ENCODE peak calls at places on chromosome 22, in nine cellular contexts. C is CD4-positive, alpha-beta T cell; R is OCI-LY7; M is upper lobe of right lung; Q is H1; K is Peyer's patch; Z is heart left ventricle; N is mesothelial cell of epicardium; P is hepatocyte. W is an unnamed sample.

GRCh38 chr22:37128555-37129281 is 19.2 kb upstream of the TMPRSS6 start:
- DNase-seq in Q (no peak), Z (no peak), C (no peak), N (no peak), P (no peak), K (no peak), M (no peak), R (no peak), W (no peak)

GRCh38 chr22:46563381-46564083 is 26.1 kb upstream of the CELSR1 start:
- DNase-seq in C (peak), K (peak), Z (peak), Q (no peak), R (peak), M (peak), N (peak), P (peak), W (peak)

GRCh38 chr22:48785792-48786678 is 1041.6 kb downstream of the BRD1 start:
- DNase-seq in R (no peak), P (no peak), Z (no peak), C (no peak), Q (no peak), N (no peak), K (no peak), M (no peak), W (no peak)

GRCh38 chr22:44728761-44729261 is 23.6 kb upstream of the ARHGAP8 start:
- DNase-seq in R (no peak), N (no peak), C (no peak), Q (no peak), K (no peak), P (no peak), Z (no peak), M (no peak), W (no peak)

GRCh38 chr22:44351685-44352377 is 39.1 kb upstream of the SHISAL1 start:
- DNase-seq in Q (peak), C (no peak), K (no peak), Z (peak), M (no peak), P (peak), R (no peak), N (peak), W (no peak)

GRCh38 chr22:35102663-35103062 is 36.7 kb downstream of the ISX start:
- DNase-seq in Q (peak), C (no peak), K (peak), N (peak), M (no peak), Z (no peak), R (peak), P (peak), W (no peak)

GRCh38 chr22:23305922-23306374 is 125.6 kb downstream of the BCR start:
- DNase-seq in K (no peak), R (no peak), N (no peak), P (peak), M (peak), C (no peak), Z (peak), Q (no peak), W (no peak)

GRCh38 chr22:48800036-48800885 is 1027.4 kb downstream of the BRD1 start:
- DNase-seq in Q (no peak), Z (no peak), K (no peak), M (peak), R (no peak), N (no peak), C (no peak), P (no peak), W (no peak)

GRCh38 chr22:42814215-42814614 is 42.9 kb downstream of the ARFGAP3 start:
- DNase-seq in R (no peak), P (no peak), K (no peak), C (no peak), Q (no peak), Z (no peak), N (no peak), M (no peak), W (no peak)

GRCh38 chr22:30284172-30284571 is 5.1 kb downstream of the CASTOR1 start:
- DNase-seq in Z (no peak), C (no peak), R (no peak), K (no peak), Q (no peak), N (no peak), P (no peak), M (no peak), W (no peak)

GRCh38 chr22:41501209-41501608 is 32.3 kb downstream of the ACO2 start:
- DNase-seq in Z (no peak), Q (no peak), M (no peak), N (no peak), K (no peak), R (peak), P (no peak), C (no peak), W (no peak)
- TF ChIP-seq CTCF in Z (no peak), Q (peak), M (peak), N (no peak), K (no peak), R (peak), P (no peak), C (no peak), W (no peak)

GRCh38 chr22:22103078-22103593 is 120.5 kb upstream of the TOP3B start:
- DNase-seq in Q (no peak), K (no peak), M (no peak), P (no peak), Z (no peak), N (no peak), C (no peak), R (peak), W (peak)

GRCh38 chr22:22097727-22098228 is 115.2 kb upstream of the TOP3B start:
- DNase-seq in K (no peak), Q (no peak), C (no peak), Z (no peak), P (no peak), N (no peak), R (no peak), M (no peak), W (no peak)

GRCh38 chr22:22098457-22099193 is 116.0 kb upstream of the TOP3B start:
- DNase-seq in Q (no peak), Z (no peak), K (no peak), R (peak), M (no peak), N (no peak), C (no peak), P (no peak), W (no peak)

GRCh38 chr22:22099194-22099486 is 116.6 kb upstream of the TOP3B start:
- DNase-seq in Q (no peak), C (no peak), K (no peak), M (no peak), P (no peak), R (peak), N (no peak), Z (no peak), W (no peak)

GRCh38 chr22:22099833-22100812 is 117.5 kb upstream of the TOP3B start:
- DNase-seq in Q (no peak), K (no peak), M (no peak), Z (no peak), R (peak), P (peak), C (no peak), N (no peak), W (no peak)
- TF ChIP-seq CTCF in Q (peak), K (no peak), M (no peak), Z (no peak), R (peak), P (peak), C (no peak), N (no peak), W (no peak)

GRCh38 chr22:20110359-20110985 is 5.4 kb upstream of the RANBP1 start:
- DNase-seq in Z (no peak), Q (no peak), R (no peak), P (no peak), M (no peak), C (no peak), K (peak), N (no peak), W (no peak)

GRCh38 chr22:20111689-20112622 is 3.9 kb upstream of the RANBP1 start:
- DNase-seq in Z (no peak), K (no peak), R (no peak), M (no peak), Q (no peak), C (no peak), N (no peak), P (no peak), W (no peak)

GRCh38 chr22:20112623-20113511 is 3.0 kb upstream of the RANBP1 start:
- DNase-seq in K (no peak), P (no peak), Q (no peak), M (no peak), Z (no peak), N (no peak), C (no peak), R (no peak), W (no peak)

GRCh38 chr22:20109411-20110358 is 6.2 kb upstream of the RANBP1 start:
- DNase-seq in K (peak), M (peak), Z (no peak), N (no peak), Q (no peak), R (no peak), C (no peak), P (no peak), W (no peak)

DNA sequence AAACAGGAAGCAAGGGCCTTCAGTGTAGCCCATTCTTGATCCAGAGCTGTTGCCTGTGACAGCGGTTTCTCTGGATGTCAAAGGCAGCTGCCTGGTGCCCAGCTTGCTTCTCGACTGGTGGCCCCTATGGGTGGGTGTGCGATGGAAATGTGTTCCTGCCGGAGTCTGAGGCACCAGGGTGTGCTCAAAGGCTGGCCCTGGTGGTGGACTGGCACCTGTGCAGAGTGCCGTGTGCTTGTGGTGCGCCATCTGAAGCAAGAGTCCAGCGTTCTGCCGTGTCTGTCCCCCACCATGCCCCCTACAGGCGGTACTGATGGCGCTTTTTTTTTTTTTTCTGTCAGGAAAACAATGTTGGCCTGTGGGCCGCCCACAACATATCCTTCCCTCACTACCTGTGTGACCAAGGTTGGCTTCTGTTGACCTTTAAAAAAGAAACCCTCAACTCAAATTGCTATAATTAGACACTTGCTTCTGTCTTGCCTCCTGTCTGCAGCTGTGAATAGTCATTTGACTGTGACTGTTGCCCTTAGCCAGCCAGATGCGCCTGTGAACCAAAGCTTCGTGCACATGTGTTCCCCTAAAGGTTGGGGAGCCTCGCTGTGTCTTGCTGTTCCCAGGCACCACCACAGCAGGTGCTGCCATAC is 4.7 kb upstream of the RANBP1 start:
- DNase-seq in Q (no peak), N (no peak), P (peak), R (peak), K (no peak), M (no peak), C (no peak), Z (no peak), W (no peak)
- TF ChIP-seq CTCF in Q (peak), N (peak), P (peak), R (peak), K (no peak), M (peak), C (peak), Z (peak), W (peak)

GRCh38 chr22:28841111-28841510 is 40.7 kb upstream of the XBP1 start:
- DNase-seq in P (no peak), K (no peak), Z (no peak), C (no peak), N (no peak), M (no peak), R (no peak), Q (no peak), W (no peak)

GRCh38 chr22:28843633-28844032 is 39.7 kb upstream of the ZNRF3 start:
- DNase-seq in C (no peak), M (no peak), K (no peak), Z (no peak), N (no peak), Q (no peak), P (no peak), R (no peak), W (no peak)

GRCh38 chr22:28846994-28847393 is 36.4 kb upstream of the ZNRF3 start:
- DNase-seq in P (no peak), C (no peak), M (no peak), Q (no peak), Z (no peak), N (no peak), R (no peak), K (no peak), W (no peak)
- TF ChIP-seq CTCF in P (no peak), C (no peak), M (no peak), Q (no peak), Z (no peak), N (no peak), R (no peak), K (no peak), W (no peak)

GRCh38 chr22:27378994-27379393 is 422.6 kb downstream of the MN1 start:
- DNase-seq in Z (no peak), Q (no peak), N (no peak), C (no peak), R (no peak), P (no peak), K (no peak), M (no peak), W (no peak)
- TF ChIP-seq CTCF in Z (no peak), Q (no peak), N (no peak), C (no peak), R (no peak), P (no peak), K (no peak), M (no peak), W (no peak)

W was measured in endothelial cell.